ENCODE peak calls at places on chromosomes 16 and 17, in eight cellular contexts. One of them, this sample, is unnamed.

GRCh38 chr16:46569231-46569735 is 51.9 kb downstream of the SHCBP1 start:
- DNase-seq in brain microvascular endothelial cell: no peak
- DNase-seq in spleen: no peak
- DNase-seq in uterus: no peak
- DNase-seq in CD8-positive, alpha-beta T cell: no peak
- DNase-seq in fibroblast of lung: no peak
- DNase-seq in PC-3: no peak
- DNase-seq in GM23338: no peak
- DNase-seq in this sample: no peak

GRCh38 chr16:262121-262745 is 13.5 kb downstream of the RGS11 start:
- DNase-seq in spleen: no peak
- DNase-seq in CD8-positive, alpha-beta T cell: no peak
- DNase-seq in uterus: no peak
- DNase-seq in brain microvascular endothelial cell: no peak
- DNase-seq in fibroblast of lung: no peak
- DNase-seq in GM23338: no peak
- DNase-seq in PC-3: no peak
- DNase-seq in this sample: no peak

GRCh38 chr16:81521141-81521626 is 76.6 kb downstream of the CMIP start:
- DNase-seq in uterus: no peak
- DNase-seq in brain microvascular endothelial cell: no peak
- DNase-seq in CD8-positive, alpha-beta T cell: peak
- DNase-seq in fibroblast of lung: no peak
- DNase-seq in PC-3: no peak
- DNase-seq in GM23338: no peak
- DNase-seq in spleen: peak
- DNase-seq in this sample: no peak

GRCh38 chr17:79874329-79874981 is 35.2 kb upstream of the CBX4 start:
- DNase-seq in spleen: peak
- DNase-seq in CD8-positive, alpha-beta T cell: peak
- DNase-seq in uterus: no peak
- DNase-seq in brain microvascular endothelial cell: peak
- DNase-seq in fibroblast of lung: peak
- DNase-seq in GM23338: peak
- DNase-seq in PC-3: peak
- DNase-seq in this sample: peak

GRCh38 chr17:46020023-46020735 is 21.1 kb downstream of the STH start:
- DNase-seq in PC-3: no peak
- DNase-seq in uterus: no peak
- DNase-seq in brain microvascular endothelial cell: no peak
- DNase-seq in fibroblast of lung: no peak
- DNase-seq in spleen: peak
- DNase-seq in CD8-positive, alpha-beta T cell: peak
- DNase-seq in GM23338: no peak
- DNase-seq in this sample: no peak

GRCh38 chr16:14436410-14436955 is 193.6 kb downstream of the PARN start:
- DNase-seq in PC-3: no peak
- DNase-seq in GM23338: no peak
- DNase-seq in brain microvascular endothelial cell: no peak
- DNase-seq in uterus: no peak
- DNase-seq in spleen: no peak
- DNase-seq in CD8-positive, alpha-beta T cell: peak
- DNase-seq in fibroblast of lung: no peak
- DNase-seq in this sample: peak

GRCh38 chr17:81018044-81018802 is 16.7 kb upstream of the BAIAP2 start:
- DNase-seq in GM23338: no peak
- DNase-seq in uterus: no peak
- DNase-seq in spleen: peak
- DNase-seq in PC-3: peak
- DNase-seq in CD8-positive, alpha-beta T cell: peak
- DNase-seq in fibroblast of lung: peak
- DNase-seq in brain microvascular endothelial cell: no peak
- DNase-seq in this sample: peak

GRCh38 chr16:51450913-51451312 is 299.8 kb upstream of the SALL1 start:
- DNase-seq in CD8-positive, alpha-beta T cell: no peak
- DNase-seq in spleen: no peak
- DNase-seq in PC-3: no peak
- DNase-seq in uterus: no peak
- DNase-seq in GM23338: no peak
- DNase-seq in fibroblast of lung: no peak
- DNase-seq in brain microvascular endothelial cell: no peak
- DNase-seq in this sample: no peak

GRCh38 chr16:87043273-87044030 is 273.7 kb downstream of the C16orf95 start:
- DNase-seq in uterus: no peak
- DNase-seq in CD8-positive, alpha-beta T cell: no peak
- DNase-seq in fibroblast of lung: peak
- DNase-seq in GM23338: no peak
- DNase-seq in brain microvascular endothelial cell: no peak
- DNase-seq in PC-3: no peak
- DNase-seq in spleen: no peak
- DNase-seq in this sample: peak

GRCh38 chr17:62680541-62681052 is 53.1 kb downstream of the MRC2 start:
- DNase-seq in fibroblast of lung: no peak
- DNase-seq in brain microvascular endothelial cell: no peak
- DNase-seq in spleen: peak
- DNase-seq in CD8-positive, alpha-beta T cell: no peak
- DNase-seq in uterus: peak
- DNase-seq in GM23338: no peak
- DNase-seq in PC-3: no peak
- DNase-seq in this sample: no peak

GRCh38 chr17:58325976-58326468 is 2.6 kb downstream of the TSPOAP1 start:
- DNase-seq in spleen: peak
- DNase-seq in brain microvascular endothelial cell: no peak
- DNase-seq in fibroblast of lung: no peak
- DNase-seq in uterus: no peak
- DNase-seq in CD8-positive, alpha-beta T cell: no peak
- DNase-seq in GM23338: no peak
- DNase-seq in PC-3: no peak
- DNase-seq in this sample: no peak

GRCh38 chr17:58324409-58325288 is 3.9 kb downstream of the TSPOAP1 start:
- DNase-seq in GM23338: peak
- DNase-seq in CD8-positive, alpha-beta T cell: no peak
- DNase-seq in spleen: peak
- DNase-seq in uterus: peak
- DNase-seq in brain microvascular endothelial cell: no peak
- DNase-seq in fibroblast of lung: peak
- DNase-seq in PC-3: peak
- DNase-seq in this sample: no peak

GRCh38 chr17:58326609-58327341 is 1.8 kb downstream of the TSPOAP1 start:
- DNase-seq in PC-3: no peak
- DNase-seq in fibroblast of lung: no peak
- DNase-seq in uterus: no peak
- DNase-seq in spleen: peak
- DNase-seq in brain microvascular endothelial cell: no peak
- DNase-seq in CD8-positive, alpha-beta T cell: no peak
- DNase-seq in GM23338: no peak
- DNase-seq in this sample: no peak

GRCh38 chr17:58323420-58324408 is 4.9 kb downstream of the TSPOAP1 start:
- DNase-seq in fibroblast of lung: no peak
- DNase-seq in PC-3: no peak
- DNase-seq in spleen: peak
- DNase-seq in GM23338: no peak
- DNase-seq in uterus: no peak
- DNase-seq in brain microvascular endothelial cell: no peak
- DNase-seq in CD8-positive, alpha-beta T cell: no peak
- DNase-seq in this sample: no peak

GRCh38 chr17:58325289-58325726 is 3.3 kb downstream of the TSPOAP1 start:
- DNase-seq in fibroblast of lung: no peak
- DNase-seq in uterus: no peak
- DNase-seq in PC-3: no peak
- DNase-seq in spleen: peak
- DNase-seq in CD8-positive, alpha-beta T cell: no peak
- DNase-seq in GM23338: peak
- DNase-seq in brain microvascular endothelial cell: no peak
- DNase-seq in this sample: no peak
- H3K4me3 ChIP-seq in fibroblast of lung: no peak
- H3K4me3 ChIP-seq in uterus: peak
- H3K4me3 ChIP-seq in PC-3: peak
- H3K4me3 ChIP-seq in spleen: peak
- H3K4me3 ChIP-seq in CD8-positive, alpha-beta T cell: no peak
- H3K4me3 ChIP-seq in GM23338: peak
- H3K4me3 ChIP-seq in brain microvascular endothelial cell: no peak
- H3K4me3 ChIP-seq in this sample: no peak

GRCh38 chr17:73613271-73613941 is 30.8 kb downstream of the SDK2 start:
- DNase-seq in CD8-positive, alpha-beta T cell: no peak
- DNase-seq in GM23338: peak
- DNase-seq in brain microvascular endothelial cell: no peak
- DNase-seq in fibroblast of lung: no peak
- DNase-seq in PC-3: no peak
- DNase-seq in uterus: no peak
- DNase-seq in spleen: no peak
- DNase-seq in this sample: no peak
- TF ChIP-seq CTCF in CD8-positive, alpha-beta T cell: no peak
- TF ChIP-seq CTCF in GM23338: no peak
- TF ChIP-seq CTCF in brain microvascular endothelial cell: no peak
- TF ChIP-seq CTCF in fibroblast of lung: no peak
- TF ChIP-seq CTCF in PC-3: no peak
- TF ChIP-seq CTCF in uterus: no peak
- TF ChIP-seq CTCF in spleen: no peak
- TF ChIP-seq CTCF in this sample: no peak

GRCh38 chr17:40483679-40484078 is 17.7 kb downstream of the TNS4 start:
- DNase-seq in GM23338: no peak
- DNase-seq in CD8-positive, alpha-beta T cell: no peak
- DNase-seq in brain microvascular endothelial cell: no peak
- DNase-seq in uterus: no peak
- DNase-seq in fibroblast of lung: no peak
- DNase-seq in PC-3: no peak
- DNase-seq in spleen: no peak
- DNase-seq in this sample: no peak

GRCh38 chr17:40484285-40484972 is 17.0 kb downstream of the TNS4 start:
- DNase-seq in fibroblast of lung: no peak
- DNase-seq in spleen: no peak
- DNase-seq in brain microvascular endothelial cell: no peak
- DNase-seq in GM23338: no peak
- DNase-seq in CD8-positive, alpha-beta T cell: no peak
- DNase-seq in PC-3: no peak
- DNase-seq in uterus: no peak
- DNase-seq in this sample: no peak

GRCh38 chr17:40486513-40487370 is 14.7 kb downstream of the TNS4 start:
- DNase-seq in fibroblast of lung: peak
- DNase-seq in PC-3: peak
- DNase-seq in spleen: no peak
- DNase-seq in GM23338: no peak
- DNase-seq in brain microvascular endothelial cell: peak
- DNase-seq in CD8-positive, alpha-beta T cell: no peak
- DNase-seq in uterus: no peak
- DNase-seq in this sample: peak

GRCh38 chr17:40485851-40486512 is 15.4 kb downstream of the TNS4 start:
- DNase-seq in uterus: peak
- DNase-seq in GM23338: no peak
- DNase-seq in fibroblast of lung: peak
- DNase-seq in brain microvascular endothelial cell: peak
- DNase-seq in spleen: no peak
- DNase-seq in CD8-positive, alpha-beta T cell: no peak
- DNase-seq in PC-3: peak
- DNase-seq in this sample: peak

GRCh38 chr17:40484973-40485530 is 16.4 kb downstream of the TNS4 start:
- DNase-seq in brain microvascular endothelial cell: no peak
- DNase-seq in GM23338: no peak
- DNase-seq in spleen: no peak
- DNase-seq in fibroblast of lung: no peak
- DNase-seq in uterus: no peak
- DNase-seq in CD8-positive, alpha-beta T cell: no peak
- DNase-seq in PC-3: no peak
- DNase-seq in this sample: no peak
- H3K4me3 ChIP-seq in brain microvascular endothelial cell: no peak
- H3K4me3 ChIP-seq in GM23338: no peak
- H3K4me3 ChIP-seq in spleen: no peak
- H3K4me3 ChIP-seq in fibroblast of lung: no peak
- H3K4me3 ChIP-seq in uterus: no peak
- H3K4me3 ChIP-seq in CD8-positive, alpha-beta T cell: no peak
- H3K4me3 ChIP-seq in PC-3: no peak
- H3K4me3 ChIP-seq in this sample: no peak

DNA sequence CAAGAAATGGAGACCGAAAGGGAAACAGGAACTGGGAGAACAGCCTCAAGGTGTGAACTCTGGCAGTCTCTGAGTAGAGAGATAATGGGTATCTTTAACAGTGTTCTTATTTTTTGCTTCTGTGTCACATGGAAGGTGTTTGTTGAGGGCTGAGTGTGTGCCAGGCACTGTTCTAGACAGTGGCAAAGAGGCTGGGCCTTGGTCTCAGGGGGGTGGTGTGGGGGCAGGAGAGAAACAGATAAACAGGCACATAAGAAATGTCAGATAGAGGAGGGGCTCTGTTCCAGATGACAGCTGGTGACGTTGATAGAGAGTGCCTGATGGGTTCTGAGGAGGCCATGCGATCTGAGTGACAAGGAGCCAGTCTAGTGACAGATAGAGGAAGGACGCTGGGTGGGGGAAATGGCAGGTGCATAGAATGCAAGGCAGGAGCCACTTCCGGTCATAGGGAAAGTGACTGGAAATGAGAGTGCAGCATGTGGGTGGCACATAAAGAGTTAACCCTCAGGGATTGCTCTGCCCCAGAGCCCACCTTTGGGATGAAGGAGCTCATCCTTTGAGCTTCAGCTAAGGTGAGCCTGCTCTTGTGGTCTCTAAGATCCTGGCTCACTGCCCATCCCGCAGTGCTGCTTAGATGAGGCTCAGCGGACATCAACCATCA is 33.9 kb downstream of the EPN2 start:
- DNase-seq in uterus: no peak
- DNase-seq in CD8-positive, alpha-beta T cell: no peak
- DNase-seq in spleen: peak
- DNase-seq in fibroblast of lung: no peak
- DNase-seq in brain microvascular endothelial cell: no peak
- DNase-seq in GM23338: no peak
- DNase-seq in PC-3: no peak
- DNase-seq in this sample: no peak
- TF ChIP-seq CTCF in uterus: no peak
- TF ChIP-seq CTCF in CD8-positive, alpha-beta T cell: no peak
- TF ChIP-seq CTCF in spleen: no peak
- TF ChIP-seq CTCF in fibroblast of lung: no peak
- TF ChIP-seq CTCF in brain microvascular endothelial cell: no peak
- TF ChIP-seq CTCF in GM23338: no peak
- TF ChIP-seq CTCF in PC-3: no peak
- TF ChIP-seq CTCF in this sample: no peak

DNA sequence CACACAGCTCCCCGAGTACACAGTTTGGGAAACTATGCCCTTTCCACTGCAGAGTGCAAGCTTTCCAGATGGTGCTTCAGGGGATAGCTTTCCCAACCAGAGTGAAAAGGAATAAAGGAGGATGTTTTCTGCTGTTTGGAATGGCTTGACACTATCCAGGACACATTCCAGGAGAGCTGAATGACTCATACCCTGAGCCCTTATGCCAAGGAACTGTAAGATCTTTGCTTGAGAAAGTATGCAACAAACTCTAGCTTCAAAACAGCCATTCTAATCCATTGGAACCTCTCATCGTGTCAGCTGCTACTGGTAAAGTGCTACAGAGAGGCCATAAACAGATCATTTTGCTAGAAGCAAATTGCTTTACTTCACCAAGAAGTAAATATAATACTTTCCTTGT is 33.6 kb downstream of the ANKFY1 start:
- DNase-seq in brain microvascular endothelial cell: peak
- DNase-seq in GM23338: peak
- DNase-seq in CD8-positive, alpha-beta T cell: no peak
- DNase-seq in fibroblast of lung: peak
- DNase-seq in spleen: no peak
- DNase-seq in PC-3: peak
- DNase-seq in uterus: peak
- DNase-seq in this sample: peak
- H3K4me3 ChIP-seq in brain microvascular endothelial cell: no peak
- H3K4me3 ChIP-seq in GM23338: no peak
- H3K4me3 ChIP-seq in CD8-positive, alpha-beta T cell: no peak
- H3K4me3 ChIP-seq in fibroblast of lung: no peak
- H3K4me3 ChIP-seq in spleen: no peak
- H3K4me3 ChIP-seq in PC-3: no peak
- H3K4me3 ChIP-seq in uterus: no peak
- H3K4me3 ChIP-seq in this sample: no peak

This sample was measured in astrocyte of the spinal cord.